ENCODE peak calls at places on chromosomes 2 and 18, in five cellular contexts. One of them, this sample, is unnamed.

GRCh38 chr18:44946529-44947113 is 265.9 kb downstream of the SETBP1 start:
- DNase-seq in WERI-Rb-1: no peak
- DNase-seq in progenitor cell of endocrine pancreas: no peak
- DNase-seq in AG04449: no peak
- DNase-seq in tibial nerve: no peak
- DNase-seq in this sample: no peak

GRCh38 chr18:22108674-22109073 is 60.7 kb upstream of the GATA6 start:
- DNase-seq in WERI-Rb-1: no peak
- DNase-seq in progenitor cell of endocrine pancreas: no peak
- DNase-seq in AG04449: no peak
- DNase-seq in tibial nerve: no peak
- DNase-seq in this sample: no peak

GRCh38 chr2:136122654-136123053 is 4.7 kb upstream of the CXCR4 start:
- DNase-seq in WERI-Rb-1: no peak
- DNase-seq in progenitor cell of endocrine pancreas: no peak
- DNase-seq in AG04449: no peak
- DNase-seq in tibial nerve: no peak
- DNase-seq in this sample: no peak

GRCh38 chr18:23484783-23485182 is 18.5 kb upstream of the RMC1 start:
- DNase-seq in WERI-Rb-1: no peak
- DNase-seq in progenitor cell of endocrine pancreas: no peak
- DNase-seq in AG04449: no peak
- DNase-seq in tibial nerve: no peak
- DNase-seq in this sample: no peak

GRCh38 chr18:58189008-58189407 is 145.0 kb downstream of the NEDD4L start:
- DNase-seq in WERI-Rb-1: no peak
- DNase-seq in progenitor cell of endocrine pancreas: no peak
- DNase-seq in AG04449: no peak
- DNase-seq in tibial nerve: no peak
- DNase-seq in this sample: no peak

GRCh38 chr2:40721595-40721994 is 269.7 kb upstream of the SLC8A1 start:
- DNase-seq in WERI-Rb-1: no peak
- DNase-seq in progenitor cell of endocrine pancreas: no peak
- DNase-seq in AG04449: no peak
- DNase-seq in tibial nerve: no peak
- DNase-seq in this sample: no peak

GRCh38 chr2:191597186-191597751 is 80.7 kb upstream of the NABP1 start:
- DNase-seq in WERI-Rb-1: no peak
- DNase-seq in progenitor cell of endocrine pancreas: no peak
- DNase-seq in AG04449: no peak
- DNase-seq in tibial nerve: no peak
- DNase-seq in this sample: no peak

GRCh38 chr2:196514641-196515040 is 124.9 kb upstream of the CCDC150 start:
- DNase-seq in WERI-Rb-1: no peak
- DNase-seq in progenitor cell of endocrine pancreas: no peak
- DNase-seq in AG04449: no peak
- DNase-seq in tibial nerve: no peak
- DNase-seq in this sample: no peak

GRCh38 chr2:218166791-218167190 is at the start of gene CXCR1:
- DNase-seq in WERI-Rb-1: no peak
- DNase-seq in progenitor cell of endocrine pancreas: no peak
- DNase-seq in AG04449: no peak
- DNase-seq in tibial nerve: no peak
- DNase-seq in this sample: no peak

GRCh38 chr2:131673400-131674173 is 145.9 kb downstream of the CCDC74A start:
- DNase-seq in WERI-Rb-1: peak; percentile 84
- DNase-seq in progenitor cell of endocrine pancreas: peak; percentile 75
- DNase-seq in AG04449: no peak
- DNase-seq in tibial nerve: peak; percentile 55
- DNase-seq in this sample: no peak

GRCh38 chr18:50283469-50284209 is 2.3 kb upstream of the MBD1 start:
- DNase-seq in WERI-Rb-1: no peak
- DNase-seq in progenitor cell of endocrine pancreas: no peak
- DNase-seq in AG04449: no peak
- DNase-seq in tibial nerve: no peak
- DNase-seq in this sample: no peak

GRCh38 chr2:46134531-46135229 is 162.5 kb upstream of the EPAS1 start:
- DNase-seq in WERI-Rb-1: peak; percentile 70
- DNase-seq in progenitor cell of endocrine pancreas: no peak
- DNase-seq in AG04449: no peak
- DNase-seq in tibial nerve: no peak
- DNase-seq in this sample: no peak

GRCh38 chr2:49028101-49028500 is 126.2 kb downstream of the FSHR start:
- DNase-seq in WERI-Rb-1: no peak
- DNase-seq in progenitor cell of endocrine pancreas: no peak
- DNase-seq in AG04449: no peak
- DNase-seq in tibial nerve: no peak
- DNase-seq in this sample: no peak

GRCh38 chr2:96537066-96537733 is 648 bp downstream of the ARID5A start:
- DNase-seq in WERI-Rb-1: peak; percentile 47
- DNase-seq in progenitor cell of endocrine pancreas: no peak
- DNase-seq in AG04449: no peak
- DNase-seq in tibial nerve: peak; percentile 55
- DNase-seq in this sample: no peak

GRCh38 chr18:69358197-69358895 is 42.3 kb upstream of the DOK6 start:
- DNase-seq in WERI-Rb-1: no peak
- DNase-seq in progenitor cell of endocrine pancreas: no peak
- DNase-seq in AG04449: no peak
- DNase-seq in tibial nerve: no peak
- DNase-seq in this sample: no peak

GRCh38 chr2:182207049-182207746 is 219.6 kb downstream of the PDE1A start:
- DNase-seq in WERI-Rb-1: no peak
- DNase-seq in progenitor cell of endocrine pancreas: no peak
- DNase-seq in AG04449: no peak
- DNase-seq in tibial nerve: no peak
- DNase-seq in this sample: no peak

GRCh38 chr2:73290049-73290839 is 3.1 kb downstream of the EGR4 start:
- DNase-seq in WERI-Rb-1: peak; percentile 82
- DNase-seq in progenitor cell of endocrine pancreas: no peak
- DNase-seq in AG04449: no peak
- DNase-seq in tibial nerve: no peak
- DNase-seq in this sample: no peak
- TF ChIP-seq CTCF in WERI-Rb-1: peak; percentile 92
- TF ChIP-seq CTCF in progenitor cell of endocrine pancreas: peak; percentile 64
- TF ChIP-seq CTCF in AG04449: peak; percentile 52
- TF ChIP-seq CTCF in tibial nerve: no peak
- TF ChIP-seq CTCF in this sample: no peak

GRCh38 chr18:32018331-32019250 is at the start of gene RNF125:
- DNase-seq in WERI-Rb-1: peak; percentile 63
- DNase-seq in progenitor cell of endocrine pancreas: peak; percentile 73
- DNase-seq in AG04449: peak; percentile 5
- DNase-seq in tibial nerve: peak; percentile 46
- DNase-seq in this sample: peak; percentile 25
- TF ChIP-seq CTCF in WERI-Rb-1: no peak
- TF ChIP-seq CTCF in progenitor cell of endocrine pancreas: no peak
- TF ChIP-seq CTCF in AG04449: no peak
- TF ChIP-seq CTCF in tibial nerve: no peak
- TF ChIP-seq CTCF in this sample: no peak

GRCh38 chr2:120669121-120669952 is 66.3 kb upstream of the GLI2 start:
- DNase-seq in WERI-Rb-1: peak; percentile 81
- DNase-seq in progenitor cell of endocrine pancreas: peak; percentile 37
- DNase-seq in AG04449: no peak
- DNase-seq in tibial nerve: no peak
- DNase-seq in this sample: no peak
- TF ChIP-seq CTCF in WERI-Rb-1: peak; percentile 84
- TF ChIP-seq CTCF in progenitor cell of endocrine pancreas: peak; percentile 65
- TF ChIP-seq CTCF in AG04449: peak; percentile 58
- TF ChIP-seq CTCF in tibial nerve: no peak
- TF ChIP-seq CTCF in this sample: no peak

GRCh38 chr2:37005118-37005868 is 39.0 kb upstream of the STRN start:
- DNase-seq in WERI-Rb-1: peak; percentile 37
- DNase-seq in progenitor cell of endocrine pancreas: no peak
- DNase-seq in AG04449: no peak
- DNase-seq in tibial nerve: no peak
- DNase-seq in this sample: no peak
- TF ChIP-seq CTCF in WERI-Rb-1: peak; percentile 59
- TF ChIP-seq CTCF in progenitor cell of endocrine pancreas: peak; percentile 44
- TF ChIP-seq CTCF in AG04449: no peak
- TF ChIP-seq CTCF in tibial nerve: no peak
- TF ChIP-seq CTCF in this sample: no peak